ENCODE peak calls at places on chromosome 13, in four cellular contexts. One of them, this sample, is unnamed.

GRCh38 chr13:39100996-39101751 is 62.9 kb downstream of the NHLRC3 start:
- DNase-seq in A549: no peak
- DNase-seq in SK-N-SH: no peak
- DNase-seq in IMR-90: no peak
- DNase-seq in this sample: no peak

GRCh38 chr13:112839347-112840105 is 129.5 kb upstream of the MCF2L start:
- DNase-seq in SK-N-SH: no peak
- DNase-seq in IMR-90: peak
- DNase-seq in A549: no peak
- DNase-seq in this sample: no peak

GRCh38 chr13:97281028-97281427 is 58.9 kb downstream of the MBNL2 start:
- DNase-seq in SK-N-SH: no peak
- DNase-seq in A549: no peak
- DNase-seq in IMR-90: no peak
- DNase-seq in this sample: no peak

GRCh38 chr13:30388401-30389283 is 33.7 kb upstream of the UBE2L5 start:
- DNase-seq in SK-N-SH: no peak
- DNase-seq in A549: no peak
- DNase-seq in IMR-90: peak
- DNase-seq in this sample: no peak

GRCh38 chr13:27455331-27455855 is 5.0 kb upstream of the MTIF3 start:
- DNase-seq in IMR-90: no peak
- DNase-seq in A549: no peak
- DNase-seq in SK-N-SH: no peak
- DNase-seq in this sample: no peak

GRCh38 chr13:28819748-28820098 is 416 bp upstream of the MTUS2 start:
- DNase-seq in A549: peak
- DNase-seq in IMR-90: peak
- DNase-seq in SK-N-SH: peak
- DNase-seq in this sample: no peak

GRCh38 chr13:55761986-55762385 is 1378.7 kb upstream of the PRR20A start:
- DNase-seq in IMR-90: no peak
- DNase-seq in A549: no peak
- DNase-seq in SK-N-SH: no peak
- DNase-seq in this sample: no peak

GRCh38 chr13:30108216-30108912 is 199.0 kb downstream of the KATNAL1 start:
- DNase-seq in A549: no peak
- DNase-seq in SK-N-SH: no peak
- DNase-seq in IMR-90: no peak
- DNase-seq in this sample: no peak

GRCh38 chr13:90485441-90485840 is 862.0 kb upstream of the MIR17HG start:
- DNase-seq in SK-N-SH: no peak
- DNase-seq in IMR-90: peak
- DNase-seq in A549: peak
- DNase-seq in this sample: no peak

GRCh38 chr13:27493981-27494380 is 43.6 kb upstream of the MTIF3 start:
- DNase-seq in IMR-90: no peak
- DNase-seq in SK-N-SH: no peak
- DNase-seq in A549: no peak
- DNase-seq in this sample: no peak

GRCh38 chr13:47564041-47564440 is 437.0 kb downstream of the SUCLA2 start:
- DNase-seq in SK-N-SH: no peak
- DNase-seq in A549: no peak
- DNase-seq in IMR-90: no peak
- DNase-seq in this sample: no peak

GRCh38 chr13:37878496-37878895 is 8.9 kb upstream of the TRPC4 start:
- DNase-seq in A549: no peak
- DNase-seq in IMR-90: peak
- DNase-seq in SK-N-SH: no peak
- DNase-seq in this sample: no peak

GRCh38 chr13:66723606-66724005 is 506.5 kb downstream of the PCDH9 start:
- DNase-seq in A549: no peak
- DNase-seq in SK-N-SH: no peak
- DNase-seq in IMR-90: no peak
- DNase-seq in this sample: no peak

GRCh38 chr13:99978781-99979452 is 2.7 kb upstream of the ZIC2 start:
- DNase-seq in IMR-90: no peak
- DNase-seq in SK-N-SH: peak
- DNase-seq in A549: no peak
- DNase-seq in this sample: no peak

GRCh38 chr13:97004886-97005285 is 10.6 kb upstream of the OXGR1 start:
- DNase-seq in SK-N-SH: no peak
- DNase-seq in A549: no peak
- DNase-seq in IMR-90: no peak
- DNase-seq in this sample: no peak

GRCh38 chr13:44125943-44126469 is 246.3 kb downstream of the LACC1 start:
- DNase-seq in SK-N-SH: no peak
- DNase-seq in IMR-90: peak
- DNase-seq in A549: no peak
- DNase-seq in this sample: no peak

GRCh38 chr13:19862511-19863313 is 737 bp downstream of the ZMYM5 start:
- DNase-seq in A549: peak
- DNase-seq in SK-N-SH: no peak
- DNase-seq in IMR-90: peak
- DNase-seq in this sample: no peak

GRCh38 chr13:45226024-45226423 is 25.2 kb upstream of the KCTD4 start:
- DNase-seq in SK-N-SH: no peak
- DNase-seq in A549: no peak
- DNase-seq in IMR-90: no peak
- DNase-seq in this sample: no peak

GRCh38 chr13:24118576-24118975 is 41.9 kb upstream of the SPATA13 start:
- DNase-seq in A549: no peak
- DNase-seq in IMR-90: no peak
- DNase-seq in SK-N-SH: no peak
- DNase-seq in this sample: no peak

GRCh38 chr13:59269476-59269875 is 894.3 kb downstream of the DIAPH3 start:
- DNase-seq in SK-N-SH: no peak
- DNase-seq in A549: no peak
- DNase-seq in IMR-90: peak
- DNase-seq in this sample: no peak

GRCh38 chr13:48818495-48818961 is 157.2 kb upstream of the FNDC3A start:
- DNase-seq in SK-N-SH: no peak
- DNase-seq in A549: peak
- DNase-seq in IMR-90: peak
- DNase-seq in this sample: no peak
- TF ChIP-seq SMC3 in SK-N-SH: no peak
- TF ChIP-seq SMC3 in A549: no peak
- TF ChIP-seq SMC3 in IMR-90: no peak
- TF ChIP-seq SMC3 in this sample: no peak

GRCh38 chr13:50079278-50080157 is 64.3 kb downstream of the KCNRG start:
- DNase-seq in SK-N-SH: no peak
- DNase-seq in A549: no peak
- DNase-seq in IMR-90: no peak
- DNase-seq in this sample: no peak

GRCh38 chr13:50081899-50082425 is 66.7 kb downstream of the KCNRG start:
- DNase-seq in SK-N-SH: peak
- DNase-seq in A549: peak
- DNase-seq in IMR-90: peak
- DNase-seq in this sample: peak

GRCh38 chr13:50081106-50081898 is 66.1 kb downstream of the KCNRG start:
- DNase-seq in SK-N-SH: peak
- DNase-seq in A549: peak
- DNase-seq in IMR-90: no peak
- DNase-seq in this sample: no peak

GRCh38 chr13:50080158-50080855 is 65.1 kb downstream of the KCNRG start:
- DNase-seq in IMR-90: peak
- DNase-seq in SK-N-SH: peak
- DNase-seq in A549: peak
- DNase-seq in this sample: no peak

DNA sequence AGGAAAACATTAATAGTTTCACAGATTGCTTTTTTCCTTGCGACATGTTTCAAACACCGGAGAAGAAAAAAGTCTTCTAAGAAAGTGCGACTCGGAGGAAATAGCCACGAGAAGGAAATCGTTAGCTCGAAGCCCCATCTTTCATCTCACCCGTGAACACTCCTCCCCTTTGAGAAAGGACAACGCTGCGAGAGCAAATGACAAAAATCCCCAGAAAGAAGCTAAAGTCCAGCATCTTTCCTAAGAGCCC is 65.5 kb downstream of the KCNRG start:
- DNase-seq in IMR-90: peak
- DNase-seq in SK-N-SH: no peak
- DNase-seq in A549: no peak
- DNase-seq in this sample: no peak
- TF ChIP-seq SMC3 in IMR-90: no peak
- TF ChIP-seq SMC3 in SK-N-SH: no peak
- TF ChIP-seq SMC3 in A549: no peak
- TF ChIP-seq SMC3 in this sample: no peak

GRCh38 chr13:33744589-33745369 is 73.2 kb upstream of the RFC3 start:
- DNase-seq in SK-N-SH: no peak
- DNase-seq in IMR-90: no peak
- DNase-seq in A549: no peak
- DNase-seq in this sample: no peak
- TF ChIP-seq SMC3 in SK-N-SH: no peak
- TF ChIP-seq SMC3 in IMR-90: no peak
- TF ChIP-seq SMC3 in A549: no peak
- TF ChIP-seq SMC3 in this sample: no peak

DNA sequence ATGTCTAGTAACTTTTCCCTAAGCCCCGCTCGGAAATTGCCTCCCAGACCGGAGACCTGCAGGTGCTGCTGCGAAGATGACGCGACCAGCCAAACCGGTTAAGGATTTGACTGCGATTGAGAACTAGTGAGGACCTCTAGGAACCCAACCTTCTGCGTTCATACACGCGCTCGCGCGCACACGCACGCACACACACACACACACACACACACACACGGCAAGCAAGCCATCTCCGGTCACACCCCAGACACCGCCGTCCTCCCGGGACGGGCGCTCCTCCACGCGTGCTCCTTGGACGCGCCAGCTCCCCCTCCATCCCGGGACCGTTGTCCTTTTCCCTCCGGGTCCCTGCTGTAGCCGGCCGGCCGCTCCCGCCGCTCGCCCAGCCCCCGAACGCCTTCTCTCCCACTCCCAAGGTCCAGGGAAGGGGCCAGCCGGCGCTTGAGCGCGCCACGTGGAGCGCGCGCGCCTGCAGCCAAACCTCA is 1.2 kb downstream of the TBC1D4 start:
- DNase-seq in A549: peak
- DNase-seq in IMR-90: peak
- DNase-seq in SK-N-SH: peak
- DNase-seq in this sample: no peak
- TF ChIP-seq SMC3 in A549: no peak
- TF ChIP-seq SMC3 in IMR-90: no peak
- TF ChIP-seq SMC3 in SK-N-SH: no peak
- TF ChIP-seq SMC3 in this sample: no peak

GRCh38 chr13:42968906-42969305 is 23.1 kb downstream of the EPSTI1 start:
- DNase-seq in A549: no peak
- DNase-seq in SK-N-SH: no peak
- DNase-seq in IMR-90: no peak
- DNase-seq in this sample: no peak
- TF ChIP-seq SMC3 in A549: no peak
- TF ChIP-seq SMC3 in SK-N-SH: no peak
- TF ChIP-seq SMC3 in IMR-90: no peak
- TF ChIP-seq SMC3 in this sample: no peak

DNA sequence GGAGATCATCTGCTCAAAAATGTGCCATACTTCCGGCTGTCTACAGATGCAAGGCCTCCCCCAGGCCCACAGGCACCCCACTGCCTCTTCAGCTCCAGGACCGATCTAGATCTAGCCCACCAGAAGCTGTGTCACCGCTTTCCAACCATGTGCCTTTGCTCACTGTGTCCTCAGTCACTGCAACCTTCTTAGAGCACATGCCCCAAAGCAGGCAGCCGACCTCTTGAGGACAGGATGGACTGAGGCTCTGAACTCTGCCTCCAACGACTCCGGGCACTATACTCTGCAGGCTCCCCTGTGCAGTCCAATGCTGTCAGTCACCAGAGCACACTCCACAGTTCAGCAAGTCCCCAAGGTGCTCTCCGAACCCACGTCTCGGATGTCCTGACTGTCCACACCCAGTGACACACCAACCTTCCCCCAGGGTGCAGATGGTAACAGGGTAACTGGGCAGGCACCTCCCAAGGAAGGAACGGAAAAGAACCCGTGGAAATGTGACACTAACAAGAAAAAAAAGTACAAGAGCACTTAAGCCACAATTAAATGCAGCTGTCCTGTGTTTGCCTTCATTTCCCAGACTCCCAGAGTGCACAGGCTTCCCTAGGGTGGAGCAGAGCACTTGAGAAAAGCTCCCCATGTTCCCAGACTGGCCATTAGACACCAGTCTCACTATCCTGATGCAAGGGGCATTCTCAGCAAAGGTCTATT is 4.8 kb downstream of the STK24 start:
- DNase-seq in IMR-90: peak
- DNase-seq in A549: no peak
- DNase-seq in SK-N-SH: peak
- DNase-seq in this sample: no peak
- TF ChIP-seq SMC3 in IMR-90: no peak
- TF ChIP-seq SMC3 in A549: no peak
- TF ChIP-seq SMC3 in SK-N-SH: no peak
- TF ChIP-seq SMC3 in this sample: no peak

GRCh38 chr13:114282143-114282685 is 813 bp downstream of the UPF3A start:
- DNase-seq in A549: peak
- DNase-seq in SK-N-SH: peak
- DNase-seq in IMR-90: peak
- DNase-seq in this sample: peak
- TF ChIP-seq SMC3 in A549: no peak
- TF ChIP-seq SMC3 in SK-N-SH: no peak
- TF ChIP-seq SMC3 in IMR-90: no peak
- TF ChIP-seq SMC3 in this sample: no peak

GRCh38 chr13:83182845-83183244 is 699.4 kb downstream of the SLITRK1 start:
- DNase-seq in A549: no peak
- DNase-seq in SK-N-SH: no peak
- DNase-seq in IMR-90: no peak
- DNase-seq in this sample: no peak

GRCh38 chr13:83184150-83184475 is 698.2 kb downstream of the SLITRK1 start:
- DNase-seq in IMR-90: no peak
- DNase-seq in SK-N-SH: no peak
- DNase-seq in A549: no peak
- DNase-seq in this sample: no peak

GRCh38 chr13:83190020-83190419 is 692.3 kb downstream of the SLITRK1 start:
- DNase-seq in IMR-90: no peak
- DNase-seq in A549: no peak
- DNase-seq in SK-N-SH: no peak
- DNase-seq in this sample: no peak

GRCh38 chr13:83183439-83184149 is 698.7 kb downstream of the SLITRK1 start:
- DNase-seq in SK-N-SH: no peak
- DNase-seq in IMR-90: no peak
- DNase-seq in A549: no peak
- DNase-seq in this sample: no peak

DNA sequence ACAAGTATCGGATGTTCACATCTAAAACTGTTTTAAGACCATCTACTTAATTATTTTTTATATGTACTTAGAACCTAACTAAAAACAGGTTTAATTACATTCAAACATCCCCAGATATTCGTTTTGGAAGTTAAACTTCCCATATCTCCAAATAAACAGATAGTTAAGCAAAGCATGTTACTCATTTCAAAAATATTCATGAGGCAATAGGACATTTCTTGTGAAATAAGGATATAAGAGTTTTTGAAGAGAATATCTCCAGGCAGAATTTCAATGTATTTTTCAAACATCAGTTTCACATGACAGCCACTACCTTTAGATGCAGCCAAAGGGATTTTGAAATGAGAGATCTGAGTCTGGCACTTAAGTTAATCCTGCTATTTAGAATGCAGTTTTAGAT is 697.5 kb downstream of the SLITRK1 start:
- DNase-seq in A549: no peak
- DNase-seq in IMR-90: peak
- DNase-seq in SK-N-SH: no peak
- DNase-seq in this sample: no peak
- TF ChIP-seq SMC3 in A549: no peak
- TF ChIP-seq SMC3 in IMR-90: no peak
- TF ChIP-seq SMC3 in SK-N-SH: no peak
- TF ChIP-seq SMC3 in this sample: no peak